ENCODE peak calls at places on chromosomes 13 and 19, in five cellular contexts. H is occipital lobe, E is NCI-H345, A is T-helper 1 cell, D is cardiac fibroblast. N is an unnamed sample.

GRCh38 chr19:45152504-45153338 is 8.1 kb downstream of the NKPD1 start:
- DNase-seq in A (peak), H (peak), E (peak), D (peak), N (peak)

GRCh38 chr13:113843864-113844556 is 19.9 kb downstream of the GAS6 start:
- DNase-seq in D (no peak), A (no peak), E (no peak), H (no peak), N (no peak)

GRCh38 chr19:2820112-2820702 is 539 bp downstream of the ZNF554 start:
- DNase-seq in D (no peak), H (no peak), E (no peak), A (no peak), N (no peak)

GRCh38 chr13:113742000-113742441 is 17.0 kb upstream of the TMEM255B start:
- DNase-seq in D (peak), A (no peak), E (no peak), H (no peak), N (peak)

GRCh38 chr13:82713681-82714405 is 1168.4 kb downstream of the SLITRK1 start:
- DNase-seq in D (peak), A (no peak), E (no peak), H (no peak), N (no peak)

GRCh38 chr19:35509018-35509652 is 4.3 kb downstream of the DMKN start:
- DNase-seq in D (no peak), H (no peak), E (peak), A (peak), N (peak)

GRCh38 chr19:2446390-2446789 is 10.4 kb downstream of the LMNB2 start:
- DNase-seq in D (no peak), H (no peak), E (no peak), A (no peak), N (peak)

GRCh38 chr19:30675086-30675485 is 302.9 kb downstream of the ZNF536 start:
- DNase-seq in E (no peak), D (no peak), H (no peak), A (no peak), N (no peak)

GRCh38 chr13:83220241-83220640 is 662.0 kb downstream of the SLITRK1 start:
- DNase-seq in D (peak), H (no peak), E (no peak), A (no peak), N (no peak)

GRCh38 chr19:49437231-49437630 is 4.1 kb downstream of the SLC17A7 start:
- DNase-seq in D (no peak), E (no peak), H (peak), A (no peak), N (no peak)

GRCh38 chr19:50190439-50190891 is 13.0 kb upstream of the MYH14 start:
- DNase-seq in D (no peak), H (no peak), E (no peak), A (no peak), N (no peak)

GRCh38 chr19:418761-419632 is 10.1 kb upstream of the C2CD4C start:
- DNase-seq in D (no peak), A (no peak), H (no peak), E (no peak), N (no peak)

GRCh38 chr19:10408511-10409291 is 5.4 kb upstream of the CDC37 start:
- DNase-seq in A (peak), H (no peak), E (no peak), D (no peak), N (peak)

GRCh38 chr13:63696055-63696454 is 2280.4 kb upstream of the PCDH20 start:
- DNase-seq in E (no peak), A (no peak), D (peak), H (no peak), N (no peak)

GRCh38 chr19:39413269-39413902 is 917 bp downstream of the PLEKHG2 start:
- DNase-seq in E (peak), A (peak), H (no peak), D (peak), N (peak)

GRCh38 chr19:36267061-36267845 is 52.3 kb downstream of the ZNF146 start:
- DNase-seq in A (no peak), H (no peak), E (no peak), D (no peak), N (no peak)

GRCh38 chr19:4199699-4200293 is 17.3 kb downstream of the ANKRD24 start:
- DNase-seq in H (no peak), D (no peak), E (peak), A (no peak), N (no peak)

GRCh38 chr13:21079761-21080730 is 18.7 kb upstream of the LATS2 start:
- DNase-seq in E (no peak), H (no peak), A (no peak), D (peak), N (no peak)

GRCh38 chr19:7247160-7247559 is 47.1 kb downstream of the INSR start:
- DNase-seq in H (no peak), A (no peak), D (no peak), E (no peak), N (no peak)

GRCh38 chr19:12792853-12793289 is 1.6 kb downstream of the JUNB start:
- DNase-seq in A (no peak), E (no peak), D (peak), H (no peak), N (peak)

GRCh38 chr13:98533912-98534311 is 43.0 kb downstream of the STK24 start:
- DNase-seq in A (no peak), E (no peak), D (no peak), H (no peak), N (no peak)

GRCh38 chr19:44476559-44477408 is 23.5 kb downstream of the ZNF180 start:
- DNase-seq in H (no peak), D (peak), E (no peak), A (peak), N (no peak)

GRCh38 chr13:44243198-44243852 is 130.3 kb upstream of the SERP2 start:
- DNase-seq in H (peak), A (peak), D (peak), E (no peak), N (no peak)

GRCh38 chr13:114167445-114167844 is 11.6 kb upstream of the CFAP97D2 start:
- DNase-seq in A (no peak), H (no peak), E (no peak), D (no peak), N (no peak)

GRCh38 chr19:1167687-1168561 is 6.1 kb downstream of the SBNO2 start:
- DNase-seq in E (no peak), H (no peak), D (no peak), A (no peak), N (no peak)

GRCh38 chr13:35191883-35192282 is 249.8 kb downstream of the NBEA start:
- DNase-seq in H (no peak), E (no peak), D (no peak), A (no peak), N (no peak)